ENCODE peak calls at places on chromosomes 5 and 9, in seven cellular contexts. M is tibial nerve, Q is transverse colon, T is uterus, H is H1, G is body of pancreas, F is HepG2. J is an unnamed sample.

GRCh38 chr9:6415266-6415665 is 2.3 kb downstream of the UHRF2 start:
- DNase-seq in G (no peak), M (no peak), F (no peak), T (no peak), Q (no peak), H (no peak), J (no peak)

GRCh38 chr9:126694206-126695081 is 80.7 kb downstream of the LMX1B start:
- DNase-seq in T (no peak), Q (no peak), G (peak), F (no peak), M (no peak), H (no peak), J (no peak)

GRCh38 chr5:82176115-82176514 is 102.0 kb downstream of the RPS23 start:
- DNase-seq in F (no peak), G (no peak), H (no peak), M (no peak), T (no peak), Q (no peak), J (no peak)

GRCh38 chr9:126390923-126391322 is 64.3 kb downstream of the MVB12B start:
- DNase-seq in G (no peak), M (no peak), F (no peak), Q (no peak), H (no peak), T (no peak), J (no peak)

GRCh38 chr9:68500457-68501158 is 40.1 kb downstream of the TMEM252 start:
- DNase-seq in Q (no peak), F (peak), H (no peak), T (peak), G (no peak), M (no peak), J (no peak)

GRCh38 chr9:6272229-6272597 is 56.0 kb upstream of the TPD52L3 start:
- DNase-seq in T (peak), G (peak), M (peak), Q (no peak), F (peak), H (no peak), J (no peak)

GRCh38 chr5:154190652-154191304 is at the start of gene GALNT10:
- DNase-seq in G (peak), H (no peak), M (no peak), T (peak), Q (peak), F (peak), J (peak)

GRCh38 chr5:41527201-41527779 is 16.9 kb upstream of the PLCXD3 start:
- DNase-seq in Q (no peak), G (no peak), M (no peak), H (no peak), F (no peak), T (no peak), J (no peak)

GRCh38 chr5:91341159-91341558 is 42.0 kb downstream of the ARRDC3 start:
- DNase-seq in G (no peak), T (no peak), H (no peak), M (no peak), Q (no peak), F (no peak), J (no peak)

GRCh38 chr5:53482717-53483638 is 2.5 kb downstream of the FST start:
- DNase-seq in Q (peak), G (peak), F (peak), M (no peak), T (peak), H (no peak), J (peak)

GRCh38 chr5:54159153-54159836 is 151.1 kb downstream of the ARL15 start:
- DNase-seq in G (no peak), Q (no peak), H (no peak), F (peak), M (no peak), T (no peak), J (no peak)

GRCh38 chr9:36765077-36765390 is 192.3 kb downstream of the MELK start:
- DNase-seq in H (no peak), Q (no peak), T (no peak), M (no peak), F (no peak), G (no peak), J (no peak)

GRCh38 chr9:36765468-36766341 is 193.0 kb downstream of the MELK start:
- DNase-seq in H (peak), F (peak), G (peak), Q (peak), T (peak), M (peak), J (peak)

GRCh38 chr9:36772449-36773370 is 200.0 kb downstream of the MELK start:
- DNase-seq in T (no peak), G (no peak), H (no peak), Q (no peak), F (no peak), M (no peak), J (no peak)

GRCh38 chr9:36764364-36765076 is 191.8 kb downstream of the MELK start:
- DNase-seq in Q (no peak), G (no peak), H (no peak), M (no peak), F (no peak), T (no peak), J (no peak)

DNA sequence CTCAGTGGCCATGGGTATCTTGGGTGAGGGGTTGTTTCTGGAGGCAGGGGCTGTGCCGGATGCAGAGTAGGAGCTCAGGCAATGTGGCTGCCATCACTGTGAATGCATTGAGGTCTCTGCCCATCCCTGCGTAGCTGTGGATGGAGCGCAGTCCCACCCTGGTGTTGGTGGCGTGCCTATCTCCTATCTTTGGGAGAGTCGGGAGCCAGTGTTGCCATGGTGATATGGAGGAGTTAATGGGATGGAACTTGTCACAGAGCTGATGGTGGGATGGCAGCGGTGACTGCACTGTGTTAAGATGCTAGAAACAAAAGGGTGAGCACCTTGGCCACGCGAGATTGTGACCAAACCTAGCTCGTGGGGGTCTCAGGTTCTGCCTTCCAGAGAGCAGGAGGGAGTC is 197.3 kb downstream of the MELK start:
- DNase-seq in G (no peak), F (no peak), Q (no peak), H (no peak), M (no peak), T (no peak), J (no peak)
- TF ChIP-seq POLR2A in G (no peak), F (no peak), Q (no peak), H (no peak), M (no peak), T (no peak), J (no peak)

GRCh38 chr9:9003184-9003583 is 1203.6 kb upstream of the DMAC1 start:
- DNase-seq in F (peak), T (no peak), H (no peak), M (peak), G (no peak), Q (no peak), J (peak)
- TF ChIP-seq CTCF in F (peak), T (no peak), H (peak), M (no peak), G (no peak), Q (no peak), J (no peak)

GRCh38 chr5:88834499-88834898 is 48.5 kb downstream of the MEF2C start:
- DNase-seq in H (no peak), F (no peak), M (no peak), T (no peak), G (no peak), Q (no peak), J (no peak)

GRCh38 chr5:88833371-88834107 is 49.4 kb downstream of the MEF2C start:
- DNase-seq in T (peak), H (no peak), M (no peak), Q (peak), G (no peak), F (no peak), J (peak)

GRCh38 chr5:88831856-88832255 is 51.1 kb downstream of the MEF2C start:
- DNase-seq in G (no peak), Q (no peak), F (no peak), M (no peak), H (no peak), T (no peak), J (no peak)

GRCh38 chr5:88836195-88836838 is 46.7 kb downstream of the MEF2C start:
- DNase-seq in T (peak), F (no peak), Q (no peak), H (no peak), M (no peak), G (no peak), J (no peak)

GRCh38 chr5:88834108-88834462 is 48.9 kb downstream of the MEF2C start:
- DNase-seq in H (no peak), G (no peak), M (no peak), T (no peak), F (no peak), Q (no peak), J (no peak)
- TF ChIP-seq POLR2A in H (no peak), G (no peak), M (no peak), T (no peak), F (no peak), Q (no peak), J (no peak)

DNA sequence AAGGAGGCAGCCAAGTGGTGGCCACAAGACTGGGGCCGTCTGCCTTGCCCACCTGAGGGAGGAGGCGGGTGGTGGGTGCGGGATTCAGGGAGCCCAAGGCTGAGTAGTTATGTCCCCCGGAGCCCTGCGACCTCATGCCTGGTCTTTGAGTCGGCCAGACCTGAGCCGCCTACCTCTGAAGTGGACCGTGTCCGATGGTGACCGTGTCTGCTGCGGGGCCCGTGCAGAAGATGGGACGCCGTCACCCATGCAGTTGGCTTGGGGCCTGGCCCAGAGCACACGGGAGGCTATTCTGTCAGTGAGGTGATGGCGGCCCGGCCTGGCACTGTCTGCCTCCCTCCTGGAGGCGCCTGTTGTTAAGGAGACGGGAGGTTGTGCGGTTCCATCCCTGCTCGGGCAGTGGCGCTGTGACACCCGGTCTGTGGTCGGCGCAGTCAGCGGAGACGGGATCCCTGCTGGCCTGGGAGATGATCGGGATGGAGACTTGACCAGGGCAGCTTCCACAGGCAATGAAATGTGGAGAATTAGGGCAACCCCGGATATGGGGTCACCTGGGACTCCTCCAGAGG is 62.5 kb upstream of the FCN2 start:
- DNase-seq in H (no peak), F (no peak), T (no peak), Q (no peak), G (no peak), M (no peak), J (no peak)
- TF ChIP-seq CTCF in H (no peak), F (peak), T (no peak), Q (no peak), G (no peak), M (no peak), J (no peak)

GRCh38 chr9:20379804-20380225 is 242.5 kb downstream of the MLLT3 start:
- DNase-seq in M (no peak), Q (no peak), T (no peak), F (peak), H (no peak), G (no peak), J (no peak)

GRCh38 chr9:20384642-20385041 is 237.7 kb downstream of the MLLT3 start:
- DNase-seq in T (no peak), H (no peak), Q (no peak), G (no peak), F (no peak), M (no peak), J (no peak)

GRCh38 chr9:20378851-20379250 is 243.4 kb downstream of the MLLT3 start:
- DNase-seq in T (no peak), F (no peak), Q (no peak), M (no peak), H (no peak), G (no peak), J (no peak)

GRCh38 chr9:20380546-20380945 is 241.8 kb downstream of the MLLT3 start:
- DNase-seq in F (no peak), H (no peak), M (no peak), Q (no peak), G (no peak), T (no peak), J (no peak)

DNA sequence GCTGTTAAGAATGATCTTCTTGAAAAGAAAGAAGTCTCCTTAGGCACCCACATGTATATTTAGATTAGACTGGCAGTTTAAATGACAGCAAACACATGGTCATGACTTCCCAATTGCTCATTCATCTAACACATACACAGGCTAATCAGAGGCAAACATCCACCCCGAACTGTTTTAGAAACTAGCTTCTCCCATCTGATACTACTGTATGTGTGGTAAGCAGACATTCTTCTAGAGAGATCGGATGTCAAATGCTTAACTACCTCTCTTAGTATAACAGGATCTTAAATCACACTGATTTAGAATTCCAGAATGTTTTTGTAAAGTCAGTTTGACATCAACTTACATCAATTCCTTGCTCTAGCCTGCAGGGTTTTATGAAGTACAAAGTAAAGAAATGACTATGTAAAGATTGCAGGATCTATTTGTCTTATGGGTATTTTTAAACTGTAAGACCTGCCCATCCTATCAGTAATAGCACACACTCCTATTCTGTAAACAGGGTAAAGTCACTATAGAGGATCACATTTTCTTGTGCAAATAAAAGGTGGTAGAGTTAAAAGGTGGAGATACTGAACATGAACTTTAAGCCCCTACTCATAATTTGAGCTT is 239.7 kb downstream of the MLLT3 start:
- DNase-seq in H (no peak), Q (no peak), G (no peak), F (peak), M (no peak), T (no peak), J (no peak)
- TF ChIP-seq POLR2A in H (no peak), Q (no peak), G (no peak), F (no peak), M (no peak), T (no peak), J (no peak)

GRCh38 chr5:37789991-37790390 is 49.9 kb downstream of the GDNF start:
- DNase-seq in H (no peak), Q (no peak), M (no peak), F (no peak), G (no peak), T (no peak), J (no peak)

GRCh38 chr5:37791321-37791720 is 48.5 kb downstream of the GDNF start:
- DNase-seq in F (no peak), T (no peak), Q (no peak), G (no peak), H (no peak), M (no peak), J (no peak)

GRCh38 chr5:37787742-37788141 is 52.1 kb downstream of the GDNF start:
- DNase-seq in H (no peak), G (no peak), Q (no peak), T (no peak), M (no peak), F (peak), J (no peak)

DNA sequence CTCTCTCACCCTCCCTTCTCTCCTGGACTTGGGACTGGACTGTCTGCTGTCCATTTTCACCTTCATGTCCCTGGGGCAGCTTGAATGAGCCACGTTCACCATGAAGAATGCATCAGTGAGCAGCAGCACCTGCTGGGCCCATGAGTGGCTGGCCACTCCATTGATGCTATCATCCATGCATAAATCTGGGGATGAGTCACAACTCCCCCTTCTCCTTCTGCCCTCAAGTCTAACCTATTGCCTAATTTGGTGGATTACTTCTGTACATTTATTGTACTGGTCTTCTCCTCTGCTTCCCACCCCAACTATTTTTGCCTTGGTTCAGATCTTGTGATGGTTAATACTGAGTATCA is 46.9 kb downstream of the GDNF start:
- DNase-seq in M (no peak), Q (no peak), G (no peak), H (no peak), F (no peak), T (no peak), J (no peak)
- TF ChIP-seq CTCF in M (no peak), Q (no peak), G (no peak), H (no peak), F (no peak), T (no peak), J (no peak)

GRCh38 chr5:17219006-17219422 is 1.6 kb downstream of the BASP1 start:
- DNase-seq in M (no peak), T (peak), H (no peak), Q (no peak), G (no peak), F (no peak), J (peak)

GRCh38 chr5:17216176-17216973 is 1.1 kb upstream of the BASP1 start:
- DNase-seq in H (peak), F (peak), M (peak), Q (peak), T (peak), G (peak), J (peak)

GRCh38 chr5:17216974-17217325 is 481 bp upstream of the BASP1 start:
- DNase-seq in T (peak), M (no peak), Q (no peak), H (no peak), G (no peak), F (no peak), J (peak)

GRCh38 chr5:17218353-17219005 is 1.0 kb downstream of the BASP1 start:
- DNase-seq in T (peak), M (no peak), F (no peak), G (peak), H (no peak), Q (peak), J (peak)

DNA sequence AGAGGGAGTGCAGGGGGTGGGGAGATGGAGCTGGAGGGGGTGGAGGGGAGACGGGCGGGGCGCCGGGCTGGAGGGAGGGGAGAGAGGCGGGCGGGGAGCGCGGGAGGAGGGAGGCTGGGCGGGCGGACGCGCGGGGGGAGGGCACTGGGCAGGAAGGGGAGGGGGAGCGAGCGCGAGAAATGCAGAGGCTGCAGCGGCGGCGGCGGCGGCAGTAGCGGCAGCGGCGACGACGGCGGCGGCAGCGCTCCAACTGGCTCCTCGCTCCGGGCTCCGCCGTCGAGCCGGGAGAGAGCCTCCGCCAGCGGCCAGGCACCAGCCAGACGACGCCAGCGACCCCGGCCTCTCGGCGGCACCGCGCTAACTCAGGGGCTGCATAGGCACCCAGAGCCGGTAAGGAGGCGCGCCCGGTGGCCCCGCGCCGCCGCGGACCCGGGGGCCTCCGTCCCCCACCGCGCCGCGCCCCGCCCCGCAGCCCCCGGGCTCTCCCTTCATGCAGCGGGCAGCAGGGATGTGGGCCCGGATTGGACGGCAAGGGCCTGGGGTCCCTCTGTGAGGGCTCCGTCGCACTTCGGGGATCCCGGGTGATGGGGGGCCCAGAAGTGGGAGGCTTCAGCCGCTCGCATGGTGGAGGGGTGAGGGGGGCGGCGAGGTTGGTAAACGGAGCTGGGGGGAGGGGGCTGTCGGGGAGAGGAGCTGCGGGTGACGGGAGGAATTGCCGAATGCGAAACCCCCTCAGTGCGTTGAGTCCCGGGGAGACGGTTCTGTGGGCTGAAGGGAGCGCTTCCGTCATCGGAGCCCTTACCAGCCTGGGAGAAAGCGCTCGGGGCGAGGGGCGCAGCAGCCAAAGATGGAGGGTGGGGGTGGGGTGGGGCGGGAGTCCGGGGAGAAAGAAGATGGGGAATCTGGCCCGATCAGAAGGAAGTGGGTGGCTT is at the start of gene BASP1:
- DNase-seq in H (no peak), M (peak), F (no peak), T (peak), Q (peak), G (peak), J (peak)
- TF ChIP-seq POLR2A in H (peak), M (peak), F (no peak), T (peak), Q (peak), G (no peak), J (peak)

J was measured in thyroid gland.